ENCODE peak calls at places on chromosomes 7 and 10, in five cellular contexts. B is PC-9, G is RWPE1, S is thyroid gland, E is cardiac fibroblast. N is an unnamed sample.

GRCh38 chr7:102093599-102094001 is 193.1 kb upstream of the SH2B2 start:
- DNase-seq in S (no peak), E (no peak), B (no peak), G (peak), N (no peak)

GRCh38 chr7:8249121-8249520 is 12.8 kb downstream of the ICA1 start:
- DNase-seq in B (no peak), S (no peak), G (no peak), E (no peak), N (no peak)

GRCh38 chr10:42990721-42991441 is 86.0 kb upstream of the RET start:
- DNase-seq in G (no peak), S (no peak), B (no peak), E (no peak), N (no peak)

GRCh38 chr7:41205600-41205999 is 497.3 kb downstream of the INHBA start:
- DNase-seq in S (no peak), B (no peak), G (no peak), E (no peak), N (no peak)

GRCh38 chr10:55358539-55358938 is 557.5 kb upstream of the PCDH15 start:
- DNase-seq in B (no peak), E (no peak), G (no peak), S (no peak), N (no peak)

GRCh38 chr10:72008096-72008933 is 44.1 kb downstream of the CHST3 start:
- DNase-seq in E (no peak), S (no peak), B (no peak), G (peak), N (no peak)

GRCh38 chr7:19215421-19215820 is 70.2 kb upstream of the FERD3L start:
- DNase-seq in E (peak), G (no peak), B (peak), S (no peak), N (no peak)

GRCh38 chr10:12448729-12449391 is 99.5 kb downstream of the CAMK1D start:
- DNase-seq in E (peak), S (no peak), G (peak), B (peak), N (no peak)

GRCh38 chr10:13219685-13220670 is 14.2 kb downstream of the UCMA start:
- DNase-seq in B (no peak), G (peak), S (peak), E (no peak), N (no peak)

GRCh38 chr10:91589015-91589655 is 43.7 kb downstream of the PPP1R3C start:
- DNase-seq in S (no peak), E (peak), G (no peak), B (peak), N (no peak)

GRCh38 chr7:151177310-151177709 is 9.7 kb downstream of the ASB10 start:
- DNase-seq in E (no peak), S (no peak), G (no peak), B (no peak), N (no peak)

GRCh38 chr10:34954142-34954541 is 136.0 kb downstream of the CUL2 start:
- DNase-seq in E (no peak), S (peak), G (peak), B (peak), N (no peak)

GRCh38 chr7:159078193-159078910 is 66.3 kb downstream of the VIPR2 start:
- DNase-seq in S (no peak), B (no peak), E (no peak), G (no peak), N (no peak)

GRCh38 chr10:86257683-86258082 is 108.9 kb downstream of the GRID1 start:
- DNase-seq in G (no peak), E (no peak), S (no peak), B (no peak), N (no peak)

GRCh38 chr10:105042906-105043552 is 401.9 kb downstream of the SORCS3 start:
- DNase-seq in E (no peak), G (no peak), S (no peak), B (no peak), N (no peak)

GRCh38 chr7:91034459-91035368 is 229.5 kb upstream of the FZD1 start:
- DNase-seq in E (peak), S (peak), G (peak), B (no peak), N (peak)

GRCh38 chr7:149220534-149220933 is 18.9 kb upstream of the ZNF212 start:
- DNase-seq in S (no peak), E (peak), B (no peak), G (peak), N (no peak)

GRCh38 chr7:140670343-140670935 is 2.3 kb upstream of the ADCK2 start:
- DNase-seq in B (peak), E (no peak), G (no peak), S (no peak), N (no peak)

GRCh38 chr10:61184429-61184828 is 240.4 kb upstream of the RHOBTB1 start:
- DNase-seq in G (no peak), E (no peak), S (no peak), B (no peak), N (no peak)

GRCh38 chr10:28661035-28661434 is 16.3 kb upstream of the BAMBI start:
- DNase-seq in S (no peak), E (peak), G (peak), B (peak), N (no peak)

GRCh38 chr10:109914966-109915365 is 8.3 kb downstream of the XPNPEP1 start:
- DNase-seq in G (peak), S (no peak), E (peak), B (peak), N (no peak)

GRCh38 chr7:27101188-27101905 is 1.1 kb downstream of the HOXA2 start:
- DNase-seq in E (no peak), G (no peak), S (no peak), B (no peak), N (no peak)

GRCh38 chr10:122845783-122846332 is at the start of gene CUZD1:
- DNase-seq in B (no peak), G (no peak), S (no peak), E (no peak), N (no peak)

GRCh38 chr7:29332027-29332806 is 137.6 kb downstream of the CHN2 start:
- DNase-seq in G (no peak), S (no peak), B (no peak), E (no peak), N (no peak)

GRCh38 chr7:74179935-74180604 is 5.9 kb downstream of the EIF4H start:
- DNase-seq in S (no peak), G (no peak), B (no peak), E (no peak), N (no peak)

GRCh38 chr7:5629941-5630340 is 151.5 kb downstream of the RNF216 start:
- DNase-seq in G (peak), B (peak), E (peak), S (no peak), N (no peak)

GRCh38 chr10:118607768-118608354 is 12.4 kb upstream of the PRLHR start:
- DNase-seq in E (no peak), B (no peak), S (no peak), G (no peak), N (no peak)

GRCh38 chr7:44139311-44140010 is 1.7 kb downstream of the MYL7 start:
- DNase-seq in G (no peak), S (no peak), B (no peak), E (no peak), N (no peak)

GRCh38 chr10:95327367-95327766 is 36.6 kb upstream of the PDLIM1 start:
- DNase-seq in G (peak), B (no peak), E (peak), S (peak), N (no peak)

GRCh38 chr10:25912796-25913195 is 21.2 kb upstream of the MYO3A start:
- DNase-seq in E (no peak), B (no peak), S (no peak), G (no peak), N (no peak)

GRCh38 chr7:157932498-157933218 is 595.9 kb downstream of the DNAJB6 start:
- DNase-seq in B (peak), E (peak), G (no peak), S (no peak), N (no peak)

GRCh38 chr10:35398355-35398754 is 62.0 kb downstream of the CCNY start:
- DNase-seq in S (no peak), B (no peak), E (no peak), G (no peak), N (no peak)

GRCh38 chr7:155062431-155062830 is 7.7 kb upstream of the HTR5A start:
- DNase-seq in S (no peak), G (no peak), B (no peak), E (no peak), N (no peak)

GRCh38 chr10:84204122-84204521 is 9.8 kb downstream of the CDHR1 start:
- DNase-seq in B (no peak), S (no peak), G (no peak), E (no peak), N (no peak)
- TF ChIP-seq CTCF in B (peak), S (no peak), G (no peak), E (peak), N (peak)

DNA sequence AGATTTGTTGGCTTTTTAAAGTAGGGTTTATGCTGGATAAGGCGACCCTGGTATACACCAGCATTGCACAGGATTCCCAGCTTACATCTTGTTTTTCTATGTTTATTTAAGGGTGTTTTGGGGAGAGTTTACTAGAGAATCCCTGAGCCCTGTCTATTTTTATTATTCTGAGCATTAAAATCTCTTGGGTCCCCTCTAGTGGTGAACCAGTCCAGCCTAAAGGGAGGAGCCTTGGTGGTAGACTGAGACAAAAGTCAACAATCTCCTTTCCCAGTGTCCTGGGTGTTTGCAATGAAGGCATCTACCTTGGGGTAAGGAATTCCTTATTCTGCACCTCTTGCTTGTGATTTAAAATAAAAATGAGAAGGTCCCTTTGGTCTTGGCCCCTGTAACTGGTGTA is 38.2 kb downstream of the ANTXRL start:
- DNase-seq in B (no peak), S (no peak), E (peak), G (peak), N (no peak)
- TF ChIP-seq CTCF in B (peak), S (no peak), E (peak), G (no peak), N (peak)

GRCh38 chr10:82811621-82812020 is 936.6 kb downstream of the NRG3 start:
- DNase-seq in B (no peak), G (no peak), E (peak), S (no peak), N (peak)
- TF ChIP-seq CTCF in B (peak), G (no peak), E (peak), S (peak), N (peak)

DNA sequence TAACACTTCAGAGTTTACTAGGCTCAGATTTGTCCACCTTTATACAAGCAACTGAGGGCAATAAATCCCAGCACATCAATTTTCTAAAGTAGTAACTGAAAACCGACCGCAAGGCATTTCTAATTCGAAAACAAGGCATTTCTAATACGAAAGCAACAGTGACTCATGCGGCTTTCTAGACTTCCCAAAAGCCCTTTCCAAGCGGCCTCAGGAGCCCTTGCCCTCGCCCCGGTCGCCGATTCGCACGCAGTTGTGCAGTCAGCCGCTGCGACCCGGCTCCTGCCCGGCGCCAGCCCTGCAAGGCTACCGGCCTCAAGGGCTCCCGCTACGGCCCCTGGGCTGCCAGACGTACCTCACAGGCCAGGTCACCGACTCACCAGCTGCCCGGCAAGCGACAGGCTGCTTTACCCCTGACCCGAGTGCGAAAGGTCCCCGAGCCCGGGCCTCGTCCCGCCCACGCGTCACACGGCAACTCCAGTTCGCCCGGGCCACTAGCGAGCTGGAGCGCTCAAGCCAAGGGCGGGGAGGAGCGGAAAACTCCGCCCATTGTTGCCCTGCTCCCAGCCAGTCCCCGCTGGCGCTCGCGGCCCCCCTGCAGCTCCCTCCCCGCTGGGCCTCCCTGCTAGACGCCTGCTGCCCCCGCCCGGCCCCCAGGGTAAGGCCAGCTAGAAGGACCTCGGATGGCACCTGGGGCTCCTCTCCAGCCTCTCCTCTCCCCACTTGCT is 7.3 kb downstream of the NCOA4 start:
- DNase-seq in S (peak), E (peak), B (peak), G (peak), N (peak)
- TF ChIP-seq CTCF in S (no peak), E (peak), B (peak), G (peak), N (peak)

GRCh38 chr7:39404910-39405309 is 161.3 kb upstream of the YAE1 start:
- DNase-seq in E (no peak), B (no peak), G (no peak), S (no peak), N (no peak)

GRCh38 chr7:39407139-39407538 is 159.1 kb upstream of the YAE1 start:
- DNase-seq in B (no peak), S (peak), G (no peak), E (no peak), N (no peak)

GRCh38 chr7:39406464-39406863 is 159.7 kb upstream of the YAE1 start:
- DNase-seq in E (no peak), S (no peak), B (no peak), G (no peak), N (no peak)

GRCh38 chr7:39400836-39401235 is 165.4 kb upstream of the YAE1 start:
- DNase-seq in G (no peak), E (no peak), S (no peak), B (no peak), N (no peak)

DNA sequence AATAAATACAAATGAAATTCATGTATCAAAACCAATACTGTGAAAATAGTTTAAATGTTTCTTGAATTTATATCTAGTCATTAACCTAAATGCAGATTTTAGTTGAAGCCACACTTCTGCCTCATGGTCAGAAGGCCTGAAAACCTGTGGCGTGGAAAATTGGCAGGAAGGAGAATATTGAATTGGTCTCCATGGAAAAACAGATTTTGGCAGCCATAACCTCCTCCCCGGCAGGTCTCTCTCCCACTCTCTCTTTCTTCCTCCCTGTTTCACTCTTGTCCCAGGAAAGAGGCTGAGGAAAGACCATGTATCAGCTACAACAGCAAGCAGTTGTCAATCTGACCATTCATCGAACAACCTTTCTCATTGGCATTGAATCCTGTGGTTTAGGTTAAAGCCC is 160.6 kb upstream of the YAE1 start:
- DNase-seq in G (no peak), E (no peak), B (no peak), S (no peak), N (no peak)
- TF ChIP-seq CTCF in G (no peak), E (no peak), B (no peak), S (no peak), N (no peak)

DNA sequence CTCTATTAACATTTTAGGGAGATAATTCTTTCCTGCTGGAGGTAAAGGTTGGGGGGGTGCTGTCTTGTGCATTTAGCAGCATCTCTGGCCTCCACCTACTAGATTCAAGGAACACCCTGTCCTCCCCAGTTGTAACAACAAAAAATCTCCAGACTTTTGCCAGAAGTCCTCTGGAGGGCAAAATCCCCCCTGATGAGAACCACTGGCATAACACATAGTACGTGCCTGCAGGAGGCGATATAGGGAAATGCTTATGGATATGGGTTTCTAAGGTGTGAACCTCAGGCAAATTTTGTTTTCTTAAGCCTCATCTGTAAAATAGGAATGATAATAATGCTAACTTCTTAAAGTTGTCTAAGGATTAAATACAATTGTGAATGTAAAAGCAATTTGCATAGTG is 2.9 kb upstream of the OSBPL3 start:
- DNase-seq in S (no peak), E (no peak), B (peak), G (no peak), N (no peak)
- TF ChIP-seq CTCF in S (no peak), E (peak), B (peak), G (no peak), N (peak)

GRCh38 chr7:134316539-134317344 is at the start of gene SLC35B4:
- DNase-seq in B (peak), E (peak), G (peak), S (peak), N (peak)
- TF ChIP-seq CTCF in B (no peak), E (peak), G (no peak), S (no peak), N (peak)

GRCh38 chr10:130193493-130194193 is 57.5 kb downstream of the GLRX3 start:
- DNase-seq in B (no peak), G (no peak), E (no peak), S (no peak), N (no peak)

GRCh38 chr10:130194194-130194990 is 58.2 kb downstream of the GLRX3 start:
- DNase-seq in E (peak), B (no peak), G (no peak), S (no peak), N (no peak)

GRCh38 chr10:130196511-130197487 is 60.6 kb downstream of the GLRX3 start:
- DNase-seq in B (no peak), S (no peak), G (no peak), E (no peak), N (no peak)

GRCh38 chr10:130195746-130196294 is 59.6 kb downstream of the GLRX3 start:
- DNase-seq in S (no peak), E (no peak), B (no peak), G (no peak), N (no peak)

DNA sequence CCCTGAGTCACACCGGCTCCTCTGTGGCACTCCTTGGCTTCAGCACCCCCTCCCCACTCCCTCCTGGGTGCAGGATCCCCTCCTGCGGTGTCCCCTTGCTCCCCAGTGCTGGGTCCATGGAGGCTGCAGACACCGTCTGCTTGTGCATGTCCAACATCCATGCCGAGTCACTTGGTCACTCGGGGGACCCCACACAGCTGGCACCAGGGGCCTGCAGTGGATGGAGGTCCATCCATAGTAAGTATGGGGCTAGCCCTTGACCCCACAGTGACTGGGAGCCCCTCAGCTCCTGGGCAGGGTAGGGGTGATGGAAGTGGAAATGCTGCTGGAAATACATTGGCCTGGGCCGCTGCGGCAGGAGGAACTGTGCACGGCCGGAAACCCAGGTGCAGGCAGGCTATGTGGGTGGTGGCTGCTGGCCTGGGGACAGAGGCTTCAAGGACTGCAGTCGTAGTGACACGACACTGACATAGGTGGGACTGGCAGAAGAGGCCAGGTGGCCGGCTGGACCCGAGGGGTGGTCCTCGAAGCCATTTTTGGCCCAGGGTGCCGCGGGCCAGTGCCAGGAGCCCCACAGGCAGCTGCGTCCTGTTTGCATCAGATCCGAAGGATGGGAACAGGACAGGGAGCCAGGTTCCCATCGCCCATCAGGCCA is 58.9 kb downstream of the GLRX3 start:
- DNase-seq in G (no peak), S (no peak), B (no peak), E (no peak), N (no peak)
- TF ChIP-seq CTCF in G (no peak), S (no peak), B (no peak), E (no peak), N (no peak)

GRCh38 chr10:110963162-110963561 is 43.8 kb downstream of the SHOC2 start:
- DNase-seq in E (no peak), B (no peak), S (no peak), G (no peak), N (no peak)

GRCh38 chr10:110965216-110965615 is 45.8 kb downstream of the SHOC2 start:
- DNase-seq in B (no peak), S (no peak), E (no peak), G (no peak), N (no peak)

GRCh38 chr10:110959379-110960332 is 40.3 kb downstream of the SHOC2 start:
- DNase-seq in E (no peak), B (no peak), S (no peak), G (no peak), N (no peak)

GRCh38 chr10:110960333-110960712 is 40.9 kb downstream of the SHOC2 start:
- DNase-seq in B (no peak), E (no peak), S (no peak), G (no peak), N (no peak)

GRCh38 chr10:110962443-110962842 is 43.0 kb downstream of the SHOC2 start:
- DNase-seq in S (no peak), E (no peak), B (no peak), G (no peak), N (no peak)
- TF ChIP-seq CTCF in S (no peak), E (no peak), B (no peak), G (no peak), N (no peak)

N was measured in neural crest cell.